ENCODE peak calls at places on chromosomes 16 and 17, in ten cellular contexts. S, I, A, J, C, D, K, R, T and Y are unnamed samples.

GRCh38 chr16:17474572-17474971 is 3.8 kb upstream of the XYLT1 start:
- DNase-seq in S (no peak), I (no peak), A (no peak), J (no peak), C (no peak), D (no peak), K (no peak), R (no peak), T (no peak), Y (no peak)

GRCh38 chr17:58181796-58182195 is 10.7 kb upstream of the EPX start:
- DNase-seq in S (no peak), I (no peak), A (no peak), J (no peak), C (no peak), D (no peak), K (no peak), R (no peak), T (no peak), Y (no peak)

GRCh38 chr16:9109255-9109654 is 17.8 kb downstream of the HAPSTR1 start:
- DNase-seq in S (no peak), I (no peak), A (no peak), J (no peak), C (no peak), D (no peak), K (no peak), R (no peak), T (no peak), Y (no peak)

GRCh38 chr17:36094232-36094631 is 4.3 kb upstream of the CCL3 start:
- DNase-seq in S (no peak), I (no peak), A (no peak), J (no peak), C (no peak), D (no peak), K (no peak), R (no peak), T (no peak), Y (no peak)

GRCh38 chr17:65896889-65897288 is 295.0 kb downstream of the CEP112 start:
- DNase-seq in S (no peak), I (no peak), A (no peak), J (no peak), C (no peak), D (no peak), K (no peak), R (no peak), T (no peak), Y (no peak)

GRCh38 chr17:7403043-7403901 is 625 bp downstream of the TMEM256 start:
- DNase-seq in S (peak), I (peak), A (peak), J (peak), C (no peak), D (peak), K (peak), R (no peak), T (peak), Y (peak)

GRCh38 chr16:81567987-81568748 is 123.6 kb downstream of the CMIP start:
- DNase-seq in S (peak), I (no peak), A (peak), J (peak), C (no peak), D (no peak), K (peak), R (no peak), T (no peak), Y (no peak)

GRCh38 chr16:12903325-12904040 is 2.1 kb downstream of the SHISA9 start:
- DNase-seq in S (no peak), I (no peak), A (no peak), J (no peak), C (no peak), D (no peak), K (no peak), R (no peak), T (peak), Y (no peak)

GRCh38 chr16:28003021-28003865 is 60.3 kb downstream of the GSG1L start:
- DNase-seq in S (no peak), I (no peak), A (no peak), J (no peak), C (no peak), D (no peak), K (no peak), R (no peak), T (no peak), Y (peak)

GRCh38 chr17:81124377-81124776 is 40.9 kb upstream of the PVALEF start:
- DNase-seq in S (no peak), I (no peak), A (no peak), J (no peak), C (no peak), D (no peak), K (no peak), R (no peak), T (no peak), Y (no peak)

GRCh38 chr16:11396241-11397048 is 51.2 kb downstream of the RMI2 start:
- DNase-seq in S (peak), I (peak), A (peak), J (peak), C (peak), D (peak), K (no peak), R (peak), T (peak), Y (peak)

GRCh38 chr17:4945176-4945943 is 3.0 kb downstream of the PFN1 start:
- DNase-seq in S (peak), I (no peak), A (peak), J (peak), C (peak), D (no peak), K (peak), R (peak), T (no peak), Y (peak)

GRCh38 chr16:86965840-86966239 is 351.4 kb downstream of the C16orf95 start:
- DNase-seq in S (no peak), I (no peak), A (no peak), J (no peak), C (no peak), D (no peak), K (no peak), R (no peak), T (no peak), Y (no peak)

GRCh38 chr17:59769891-59770290 is 62.4 kb downstream of the VMP1 start:
- DNase-seq in S (no peak), I (no peak), A (no peak), J (no peak), C (no peak), D (no peak), K (no peak), R (no peak), T (no peak), Y (no peak)

GRCh38 chr17:12549499-12549901 is 116.2 kb upstream of the MYOCD start:
- DNase-seq in S (no peak), I (no peak), A (no peak), J (no peak), C (no peak), D (no peak), K (no peak), R (no peak), T (no peak), Y (no peak)